ENCODE peak calls at places on chromosomes 13 and 19, in six cellular contexts. H, U, B, V, D and N are unnamed samples.
A peak's percentile ranks its signal among the peaks of the same experiment; 100 is the strongest.

GRCh38 chr19:18249834-18250233 is 23.6 kb upstream of the PDE4C start:
- DNase-seq in H (no peak), U (no peak), B (no peak), V (no peak), D (no peak), N (no peak)

GRCh38 chr19:43532962-43533545 is at the start of gene ZNF575:
- DNase-seq in H (peak; percentile 89), U (peak; percentile 96), B (peak; percentile 93), V (no peak), D (peak; percentile 78), N (peak; percentile 94)

GRCh38 chr13:102648046-102648445 is 46.8 kb downstream of the METTL21C start:
- DNase-seq in H (no peak), U (no peak), B (no peak), V (no peak), D (no peak), N (no peak)

GRCh38 chr19:10763828-10764339 is 46.0 kb downstream of the DNM2 start:
- DNase-seq in H (no peak), U (no peak), B (no peak), V (no peak), D (no peak), N (no peak)

GRCh38 chr13:27969073-27969865 is at the start of gene CDX2:
- DNase-seq in H (peak; percentile 35), U (no peak), B (no peak), V (no peak), D (no peak), N (no peak)

GRCh38 chr19:39407644-39408391 is 1.2 kb downstream of the ZFP36 start:
- DNase-seq in H (peak; percentile 55), U (peak; percentile 87), B (peak; percentile 58), V (no peak), D (peak; percentile 46), N (peak; percentile 71)

GRCh38 chr19:46225558-46226004 is 4.0 kb upstream of the IGFL1 start:
- DNase-seq in H (no peak), U (no peak), B (peak; percentile 32), V (no peak), D (no peak), N (no peak)

GRCh38 chr13:113930711-113931637 is 42.9 kb downstream of the C13orf46 start:
- DNase-seq in H (no peak), U (no peak), B (no peak), V (no peak), D (no peak), N (no peak)

GRCh38 chr13:36925603-36926002 is 5.6 kb upstream of the SMAD9 start:
- DNase-seq in H (no peak), U (no peak), B (no peak), V (no peak), D (no peak), N (no peak)

GRCh38 chr13:30742896-30743295 is 7.6 kb downstream of the ALOX5AP start:
- DNase-seq in H (no peak), U (no peak), B (no peak), V (no peak), D (no peak), N (no peak)

GRCh38 chr13:105334211-105334610 is 1201.3 kb downstream of the EFNB2 start:
- DNase-seq in H (no peak), U (no peak), B (no peak), V (no peak), D (no peak), N (no peak)

GRCh38 chr13:114212096-114212495 is 22.6 kb upstream of the CDC16 start:
- DNase-seq in H (no peak), U (no peak), B (no peak), V (no peak), D (no peak), N (no peak)

GRCh38 chr19:45428385-45429231 is 4.9 kb upstream of the ERCC1 start:
- DNase-seq in H (peak; percentile 12), U (peak; percentile 58), B (peak; percentile 23), V (no peak), D (no peak), N (no peak)

GRCh38 chr13:19959141-19959830 is 759 bp downstream of the ZMYM2 start:
- DNase-seq in H (peak; percentile 52), U (peak; percentile 50), B (peak; percentile 53), V (no peak), D (peak; percentile 26), N (peak; percentile 42)

GRCh38 chr13:36959438-36960116 is 39.5 kb upstream of the SMAD9 start:
- DNase-seq in H (no peak), U (no peak), B (no peak), V (no peak), D (no peak), N (no peak)